ENCODE peak calls at places on chromosomes 5 and 9, in seven cellular contexts. Q, T, K, U, C, X and B are unnamed samples.

GRCh38 chr9:74245871-74246552 is 251.1 kb upstream of the RORB start:
- DNase-seq in K (no peak), T (no peak), U (no peak), X (no peak), Q (no peak), C (no peak), B (no peak)

GRCh38 chr5:150801117-150801927 is 22.8 kb downstream of the SMIM3 start:
- DNase-seq in T (peak), Q (peak), C (no peak), X (peak), K (peak), U (no peak), B (peak)

GRCh38 chr9:109813829-109814228 is 33.8 kb downstream of the PALM2AKAP2 start:
- DNase-seq in U (no peak), X (no peak), T (no peak), K (no peak), C (no peak), Q (no peak), B (no peak)

GRCh38 chr9:76365028-76365427 is 29.2 kb downstream of the RFK start:
- DNase-seq in T (peak), X (no peak), Q (peak), U (no peak), K (peak), C (no peak), B (peak)

GRCh38 chr5:99929067-99929805 is 605.9 kb upstream of the FAM174A start:
- DNase-seq in K (no peak), T (no peak), Q (no peak), U (no peak), C (no peak), X (no peak), B (no peak)

GRCh38 chr9:111873901-111874300 is 22.7 kb upstream of the UGCG start:
- DNase-seq in C (no peak), Q (peak), K (peak), U (no peak), T (no peak), X (no peak), B (no peak)

GRCh38 chr9:89669361-89669842 is 64.6 kb downstream of the GADD45G start:
- DNase-seq in T (no peak), U (no peak), X (peak), Q (no peak), K (no peak), C (no peak), B (no peak)

GRCh38 chr9:37617837-37618236 is 25.4 kb upstream of the TOMM5 start:
- DNase-seq in T (peak), C (no peak), K (peak), U (no peak), X (peak), Q (peak), B (peak)

GRCh38 chr5:86986837-86987236 is 280.8 kb upstream of the RASA1 start:
- DNase-seq in K (no peak), Q (no peak), X (no peak), U (no peak), C (no peak), T (no peak), B (no peak)

GRCh38 chr5:64649512-64649911 is 40.8 kb upstream of the SHISAL2B start:
- DNase-seq in U (no peak), T (no peak), Q (no peak), C (no peak), K (no peak), X (no peak), B (no peak)

GRCh38 chr9:15509931-15510788 is 610 bp downstream of the PSIP1 start:
- DNase-seq in C (peak), Q (peak), T (peak), K (peak), U (no peak), X (peak), B (peak)

GRCh38 chr5:88230546-88231066 is 38.0 kb downstream of the TMEM161B start:
- DNase-seq in X (no peak), C (no peak), K (no peak), Q (no peak), U (no peak), T (no peak), B (no peak)

GRCh38 chr5:120151825-120152224 is 312.3 kb upstream of the PRR16 start:
- DNase-seq in U (no peak), X (no peak), C (no peak), K (peak), Q (no peak), T (peak), B (no peak)

GRCh38 chr5:165928971-165929370 is 2362.5 kb upstream of the WWC1 start:
- DNase-seq in X (no peak), K (no peak), U (no peak), T (no peak), C (no peak), Q (no peak), B (no peak)

GRCh38 chr5:32753051-32753450 is 41.9 kb downstream of the NPR3 start:
- DNase-seq in Q (peak), X (no peak), C (no peak), T (no peak), U (no peak), K (peak), B (peak)

GRCh38 chr5:107418071-107418470 is 252.7 kb downstream of the EFNA5 start:
- DNase-seq in X (no peak), T (no peak), U (no peak), Q (no peak), C (no peak), K (no peak), B (peak)

GRCh38 chr9:17630531-17630949 is 51.7 kb downstream of the SH3GL2 start:
- DNase-seq in C (no peak), Q (no peak), U (no peak), T (no peak), X (no peak), K (peak), B (no peak)

GRCh38 chr9:114505187-114506081 is at the start of gene WHRN:
- DNase-seq in T (peak), U (peak), Q (peak), X (peak), K (peak), C (peak), B (peak)

GRCh38 chr9:18051638-18052037 is 422.3 kb upstream of the ADAMTSL1 start:
- DNase-seq in Q (no peak), K (no peak), X (no peak), U (no peak), T (no peak), C (no peak), B (no peak)

GRCh38 chr5:6377121-6377520 is 1.2 kb downstream of the MED10 start:
- DNase-seq in T (no peak), Q (peak), X (peak), C (no peak), U (no peak), K (no peak), B (peak)

GRCh38 chr5:135319458-135319857 is 79.6 kb downstream of the MACROH2A1 start:
- DNase-seq in C (no peak), U (no peak), Q (no peak), T (no peak), K (no peak), X (peak), B (no peak)

GRCh38 chr5:150358261-150359095 is 981 bp downstream of the TCOF1 start:
- DNase-seq in T (peak), C (no peak), K (no peak), U (no peak), X (no peak), Q (peak), B (peak)

GRCh38 chr5:15515229-15515628 is 15.2 kb downstream of the FBXL7 start:
- DNase-seq in Q (no peak), U (no peak), K (peak), T (no peak), C (no peak), X (no peak), B (no peak)

GRCh38 chr5:80181618-80182211 is 74.1 kb downstream of the SERINC5 start:
- DNase-seq in C (peak), K (peak), Q (peak), T (peak), U (no peak), X (no peak), B (peak)

DNA sequence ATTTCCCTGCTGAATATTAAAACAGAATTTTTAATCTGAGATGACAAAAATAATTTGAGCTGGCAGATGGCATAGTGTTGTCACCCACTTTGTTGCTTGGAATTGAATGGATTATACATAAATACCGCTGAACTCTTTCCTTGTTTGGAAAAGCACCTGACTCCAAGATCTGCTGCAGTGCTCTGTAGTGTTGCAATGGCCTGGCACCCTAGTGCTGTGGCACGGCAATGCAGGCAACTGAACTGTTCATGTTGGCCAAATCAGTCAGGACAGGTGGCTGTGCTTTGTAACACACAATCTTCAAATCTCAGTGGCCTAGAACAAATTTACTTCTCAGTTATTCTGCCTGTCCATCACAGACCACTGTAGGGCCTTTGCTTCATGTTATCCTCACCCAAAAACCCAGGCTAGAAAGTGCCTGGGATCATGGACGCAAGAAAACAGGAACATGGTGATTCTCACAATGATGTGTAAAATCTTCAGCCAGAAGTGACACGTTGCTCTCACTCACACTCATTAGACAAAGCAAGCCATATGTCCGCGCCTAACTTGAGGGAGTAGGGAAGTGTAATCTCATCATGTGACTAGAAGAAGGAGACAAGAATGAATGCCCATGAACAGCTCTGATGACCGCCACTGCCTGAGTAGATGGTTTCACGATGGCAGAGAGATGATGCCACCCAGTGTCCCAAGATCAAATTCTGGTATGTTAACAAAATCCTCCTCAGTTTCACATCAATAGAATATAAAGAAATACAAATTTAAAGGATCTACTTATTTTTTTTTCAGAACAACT is 191.9 kb upstream of the PUM3 start:
- DNase-seq in K (no peak), X (no peak), Q (no peak), C (no peak), T (no peak), U (no peak), B (no peak)
- TF ChIP-seq CTCF in K (no peak), X (peak), Q (no peak), C (no peak), T (no peak), U (no peak), B (no peak)

DNA sequence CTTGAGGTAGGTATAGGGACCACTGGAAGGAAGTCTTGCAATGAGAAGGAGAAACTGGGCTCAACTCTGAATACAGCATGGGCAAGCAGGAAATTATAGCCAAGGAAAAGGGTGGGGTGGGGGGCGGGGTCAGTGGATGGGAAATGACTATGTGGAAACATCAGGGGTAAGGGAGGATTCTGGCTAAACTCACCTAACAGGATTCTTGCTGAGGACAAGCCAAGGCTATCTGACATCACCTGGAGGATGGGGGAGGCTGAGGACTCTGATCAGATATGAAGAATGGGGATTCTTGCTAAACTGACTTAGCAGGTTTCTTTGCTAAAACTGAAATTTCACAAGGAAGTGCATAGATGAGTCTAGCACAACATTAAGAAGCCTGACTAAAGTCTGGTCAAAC is 40.8 kb downstream of the CTSL start:
- DNase-seq in X (peak), Q (no peak), U (no peak), T (peak), C (no peak), K (no peak), B (no peak)
- H3K4me3 ChIP-seq in X (no peak), Q (no peak), U (no peak), T (no peak), C (no peak), K (no peak), B (no peak)

GRCh38 chr9:128764361-128764760 is 7.4 kb downstream of the ZER1 start:
- DNase-seq in U (no peak), T (no peak), X (peak), Q (no peak), K (no peak), C (no peak), B (no peak)
- TF ChIP-seq CTCF in U (no peak), T (no peak), X (peak), Q (no peak), K (no peak), C (no peak), B (no peak)

DNA sequence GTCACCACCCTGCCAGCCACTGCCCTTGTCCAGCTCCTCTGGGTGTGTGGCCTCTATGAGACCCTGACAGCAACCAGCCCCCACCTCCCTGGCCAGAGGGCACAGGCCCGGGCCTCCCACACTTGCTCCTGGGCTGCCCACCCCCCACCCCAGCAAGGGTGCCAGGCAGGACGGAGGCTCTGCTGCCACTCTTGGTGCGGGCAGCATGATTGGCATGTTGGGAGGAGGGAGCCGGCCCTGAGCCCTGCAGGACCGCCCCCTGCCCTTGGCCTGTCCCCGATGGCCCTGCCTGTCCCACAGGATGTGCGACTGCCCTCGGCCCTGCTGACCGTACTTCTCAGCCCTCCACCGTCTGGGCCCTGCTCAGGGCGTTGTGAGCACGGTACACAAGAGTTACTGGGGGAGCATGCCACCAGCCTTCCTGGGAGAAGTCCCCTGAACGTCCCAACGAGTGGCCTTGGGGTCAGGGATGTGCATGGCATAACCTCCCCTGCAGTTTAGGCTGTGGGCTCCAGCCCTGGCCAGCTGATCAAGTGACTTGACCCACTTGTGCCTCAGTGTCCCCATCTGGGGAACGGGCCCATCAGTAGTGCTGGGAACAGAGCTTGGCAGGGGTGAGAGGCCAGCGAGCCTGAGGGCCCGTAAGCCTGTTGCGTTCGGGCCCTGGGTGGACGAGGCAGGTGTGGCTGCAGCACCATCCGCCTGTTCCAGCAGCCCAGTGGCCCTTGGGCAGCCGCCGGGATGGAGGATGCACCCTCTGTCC is 16.0 kb downstream of the GPSM1 start:
- DNase-seq in X (no peak), U (no peak), Q (no peak), C (no peak), K (no peak), T (no peak), B (no peak)
- H3K4me3 ChIP-seq in X (no peak), U (peak), Q (no peak), C (no peak), K (no peak), T (no peak), B (no peak)

GRCh38 chr9:124868511-124869465 is 6.9 kb downstream of the ARPC5L start:
- DNase-seq in X (peak), Q (peak), K (peak), U (peak), T (peak), C (peak), B (peak)
- TF ChIP-seq CTCF in X (peak), Q (peak), K (no peak), U (no peak), T (peak), C (no peak), B (no peak)

DNA sequence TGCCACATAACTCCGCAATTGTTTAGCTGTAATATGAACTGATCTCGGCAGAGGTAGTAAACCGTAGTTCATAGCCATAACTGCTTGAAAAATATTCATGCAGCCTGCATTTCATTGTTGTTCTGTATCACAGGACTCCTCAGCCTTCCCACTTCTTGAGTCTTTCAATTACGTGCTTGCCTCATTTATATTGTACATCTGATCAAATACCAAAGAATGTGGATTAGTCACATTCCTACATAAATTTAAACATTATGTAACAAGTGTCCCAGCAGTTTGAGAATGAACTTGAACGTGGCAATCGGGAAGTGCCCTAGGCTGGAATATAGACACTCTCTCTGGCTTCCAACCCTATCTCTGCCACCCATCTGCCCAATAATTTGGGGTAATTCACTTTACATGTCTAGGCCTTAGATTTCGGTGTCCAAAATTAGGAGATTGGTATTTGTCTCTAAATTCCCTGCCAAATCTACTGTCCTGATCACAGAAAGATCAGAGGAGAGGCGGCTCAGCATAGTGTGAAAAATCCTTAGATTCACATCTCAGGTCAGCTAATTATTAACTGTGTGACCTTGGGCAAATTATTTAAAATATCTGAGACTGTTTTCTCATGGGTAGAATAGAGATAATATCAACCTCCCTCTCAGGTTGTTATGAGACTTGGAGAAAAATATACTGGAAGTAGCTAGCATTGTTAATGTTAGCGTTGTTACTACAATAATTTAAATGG is 215.1 kb upstream of the RFX3 start:
- DNase-seq in C (no peak), U (no peak), Q (peak), T (no peak), X (no peak), K (peak), B (no peak)
- H3K4me3 ChIP-seq in C (no peak), U (no peak), Q (no peak), T (no peak), X (peak), K (no peak), B (no peak)

DNA sequence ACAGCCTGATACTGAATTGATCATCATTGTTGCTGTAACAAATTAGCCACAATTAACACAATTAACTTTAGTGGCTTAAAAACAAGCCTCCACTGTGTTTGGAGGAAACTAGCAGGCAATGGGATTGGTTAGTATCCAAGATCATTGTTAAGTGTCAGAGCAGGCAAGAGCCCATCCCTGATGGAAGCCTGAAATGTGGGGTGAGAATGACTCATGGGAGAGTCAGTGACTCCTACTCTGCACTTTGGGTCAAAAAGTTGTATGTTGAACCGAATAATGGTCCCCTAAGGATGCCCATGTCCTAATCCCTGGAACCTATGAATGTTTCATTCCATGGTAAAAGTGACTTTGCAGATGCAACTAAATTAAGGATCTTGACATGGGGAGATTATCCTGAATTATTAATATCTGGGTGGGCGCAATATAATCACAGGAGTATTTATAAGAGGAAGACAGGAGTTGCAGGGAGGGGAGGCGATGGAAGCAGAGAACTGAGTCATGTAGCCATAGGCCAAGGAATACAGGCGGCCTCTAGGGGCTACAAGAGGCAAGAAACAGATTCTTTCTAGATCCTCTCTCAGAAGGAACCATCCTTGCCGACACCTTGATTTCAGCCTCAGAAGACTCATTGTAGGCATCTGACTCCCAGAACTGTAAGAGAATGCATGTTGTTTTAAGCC is 28.8 kb downstream of the ALG2 start:
- DNase-seq in X (no peak), C (no peak), K (peak), Q (no peak), U (no peak), T (no peak), B (no peak)
- TF ChIP-seq CTCF in X (peak), C (no peak), K (peak), Q (peak), U (no peak), T (no peak), B (peak)